ENCODE peak calls at places on chromosomes 5 and 9, in seven cellular contexts. One of them, this sample, is unnamed.

GRCh38 chr5:77568555-77568954 is 70.0 kb downstream of the OTP start:
- DNase-seq in PC-3: no peak
- DNase-seq in heart right ventricle: no peak
- DNase-seq in HAP-1: no peak
- DNase-seq in upper lobe of right lung: no peak
- DNase-seq in cardiac fibroblast: no peak
- DNase-seq in PC-9: no peak
- DNase-seq in this sample: no peak

GRCh38 chr5:151048526-151048925 is 28.1 kb downstream of the GPX3 start:
- DNase-seq in cardiac fibroblast: peak; percentile 39
- DNase-seq in PC-9: no peak
- DNase-seq in heart right ventricle: no peak
- DNase-seq in HAP-1: no peak
- DNase-seq in upper lobe of right lung: no peak
- DNase-seq in PC-3: peak; percentile 50
- DNase-seq in this sample: peak; percentile 26

GRCh38 chr9:21919377-21920362 is 74.5 kb downstream of the CDKN2A start:
- DNase-seq in PC-9: peak; percentile 3
- DNase-seq in PC-3: peak; percentile 65
- DNase-seq in cardiac fibroblast: peak; percentile 82
- DNase-seq in heart right ventricle: no peak
- DNase-seq in HAP-1: no peak
- DNase-seq in upper lobe of right lung: no peak
- DNase-seq in this sample: no peak

GRCh38 chr9:136981588-136982231 is 1.1 kb upstream of the LCNL1 start:
- DNase-seq in heart right ventricle: peak; percentile 78
- DNase-seq in PC-3: no peak
- DNase-seq in upper lobe of right lung: no peak
- DNase-seq in cardiac fibroblast: peak; percentile 13
- DNase-seq in HAP-1: no peak
- DNase-seq in PC-9: no peak
- DNase-seq in this sample: no peak

GRCh38 chr5:14069021-14069420 is 74.1 kb upstream of the TRIO start:
- DNase-seq in PC-9: no peak
- DNase-seq in heart right ventricle: no peak
- DNase-seq in upper lobe of right lung: no peak
- DNase-seq in HAP-1: no peak
- DNase-seq in PC-3: no peak
- DNase-seq in cardiac fibroblast: no peak
- DNase-seq in this sample: no peak

GRCh38 chr5:10461041-10461440 is 19.4 kb downstream of the ROPN1L start:
- DNase-seq in PC-9: no peak
- DNase-seq in HAP-1: no peak
- DNase-seq in upper lobe of right lung: no peak
- DNase-seq in cardiac fibroblast: no peak
- DNase-seq in PC-3: no peak
- DNase-seq in heart right ventricle: no peak
- DNase-seq in this sample: no peak

GRCh38 chr5:143207563-143208364 is 195.7 kb downstream of the NR3C1 start:
- DNase-seq in upper lobe of right lung: no peak
- DNase-seq in cardiac fibroblast: peak; percentile 45
- DNase-seq in heart right ventricle: no peak
- DNase-seq in PC-9: no peak
- DNase-seq in PC-3: no peak
- DNase-seq in HAP-1: no peak
- DNase-seq in this sample: no peak

GRCh38 chr9:463455-464125 is 248.9 kb downstream of the DOCK8 start:
- DNase-seq in HAP-1: no peak
- DNase-seq in PC-3: peak; percentile 55
- DNase-seq in upper lobe of right lung: no peak
- DNase-seq in PC-9: peak; percentile 20
- DNase-seq in heart right ventricle: no peak
- DNase-seq in cardiac fibroblast: no peak
- DNase-seq in this sample: no peak

GRCh38 chr9:121498487-121499176 is 1.0 kb downstream of the GGTA1 start:
- DNase-seq in PC-9: peak; percentile 26
- DNase-seq in cardiac fibroblast: peak; percentile 62
- DNase-seq in upper lobe of right lung: peak; percentile 70
- DNase-seq in PC-3: peak; percentile 21
- DNase-seq in HAP-1: peak; percentile 16
- DNase-seq in heart right ventricle: peak; percentile 43
- DNase-seq in this sample: peak; percentile 37

GRCh38 chr5:142107729-142108431 is 699 bp upstream of the NDFIP1 start:
- DNase-seq in HAP-1: no peak
- DNase-seq in upper lobe of right lung: no peak
- DNase-seq in heart right ventricle: no peak
- DNase-seq in PC-9: no peak
- DNase-seq in PC-3: no peak
- DNase-seq in cardiac fibroblast: no peak
- DNase-seq in this sample: no peak

GRCh38 chr5:168713051-168713450 is 133.9 kb upstream of the PANK3 start:
- DNase-seq in PC-9: no peak
- DNase-seq in heart right ventricle: no peak
- DNase-seq in HAP-1: no peak
- DNase-seq in PC-3: no peak
- DNase-seq in cardiac fibroblast: no peak
- DNase-seq in upper lobe of right lung: no peak
- DNase-seq in this sample: no peak

GRCh38 chr9:103799959-103800358 is 294.1 kb upstream of the SMC2 start:
- DNase-seq in heart right ventricle: no peak
- DNase-seq in cardiac fibroblast: no peak
- DNase-seq in PC-9: no peak
- DNase-seq in PC-3: no peak
- DNase-seq in upper lobe of right lung: no peak
- DNase-seq in HAP-1: no peak
- DNase-seq in this sample: no peak

GRCh38 chr5:170338933-170339779 is 41.6 kb upstream of the LCP2 start:
- DNase-seq in cardiac fibroblast: no peak
- DNase-seq in PC-9: no peak
- DNase-seq in heart right ventricle: no peak
- DNase-seq in PC-3: no peak
- DNase-seq in HAP-1: no peak
- DNase-seq in upper lobe of right lung: no peak
- DNase-seq in this sample: no peak

GRCh38 chr5:149700347-149700746 is 29.8 kb upstream of the PPARGC1B start:
- DNase-seq in PC-9: no peak
- DNase-seq in upper lobe of right lung: no peak
- DNase-seq in PC-3: no peak
- DNase-seq in heart right ventricle: peak; percentile 39
- DNase-seq in HAP-1: no peak
- DNase-seq in cardiac fibroblast: no peak
- DNase-seq in this sample: no peak

GRCh38 chr5:1172670-1173404 is 28.6 kb upstream of the SLC6A19 start:
- DNase-seq in cardiac fibroblast: no peak
- DNase-seq in upper lobe of right lung: no peak
- DNase-seq in heart right ventricle: no peak
- DNase-seq in HAP-1: no peak
- DNase-seq in PC-3: no peak
- DNase-seq in PC-9: no peak
- DNase-seq in this sample: no peak

GRCh38 chr5:147037517-147038205 is 159.1 kb upstream of the PPP2R2B start:
- DNase-seq in heart right ventricle: no peak
- DNase-seq in PC-9: no peak
- DNase-seq in upper lobe of right lung: no peak
- DNase-seq in HAP-1: no peak
- DNase-seq in PC-3: peak; percentile 78
- DNase-seq in cardiac fibroblast: peak; percentile 50
- DNase-seq in this sample: no peak

GRCh38 chr5:168291281-168291960 is at the start of gene WWC1:
- DNase-seq in upper lobe of right lung: peak; percentile 95
- DNase-seq in PC-9: peak; percentile 99
- DNase-seq in PC-3: peak; percentile 91
- DNase-seq in heart right ventricle: peak; percentile 26
- DNase-seq in HAP-1: peak; percentile 75
- DNase-seq in cardiac fibroblast: no peak
- DNase-seq in this sample: peak; percentile 14

GRCh38 chr5:9125852-9126251 is 420.0 kb downstream of the SEMA5A start:
- DNase-seq in heart right ventricle: no peak
- DNase-seq in HAP-1: no peak
- DNase-seq in PC-9: no peak
- DNase-seq in cardiac fibroblast: no peak
- DNase-seq in upper lobe of right lung: no peak
- DNase-seq in PC-3: no peak
- DNase-seq in this sample: no peak

GRCh38 chr9:89542461-89543021 is 44.6 kb upstream of the SEMA4D start:
- DNase-seq in PC-3: no peak
- DNase-seq in cardiac fibroblast: no peak
- DNase-seq in upper lobe of right lung: no peak
- DNase-seq in PC-9: no peak
- DNase-seq in heart right ventricle: no peak
- DNase-seq in HAP-1: no peak
- DNase-seq in this sample: no peak

GRCh38 chr9:35470894-35471293 is 19.0 kb upstream of the RUSC2 start:
- DNase-seq in PC-9: no peak
- DNase-seq in heart right ventricle: no peak
- DNase-seq in upper lobe of right lung: no peak
- DNase-seq in cardiac fibroblast: peak; percentile 97
- DNase-seq in PC-3: peak; percentile 86
- DNase-seq in HAP-1: no peak
- DNase-seq in this sample: no peak
- H3K4me3 ChIP-seq in PC-9: no peak overlapping the region
- H3K4me3 ChIP-seq in heart right ventricle: no peak overlapping the region
- H3K4me3 ChIP-seq in upper lobe of right lung: no peak overlapping the region
- H3K4me3 ChIP-seq in cardiac fibroblast: no peak overlapping the region
- H3K4me3 ChIP-seq in PC-3: peak overlapping the region; percentile 24
- H3K4me3 ChIP-seq in HAP-1: no peak overlapping the region
- H3K4me3 ChIP-seq in this sample: no peak overlapping the region

GRCh38 chr5:95760291-95761191 is 29.4 kb downstream of the RHOBTB3 start:
- DNase-seq in PC-3: peak; percentile 49
- DNase-seq in cardiac fibroblast: peak; percentile 98
- DNase-seq in HAP-1: no peak
- DNase-seq in upper lobe of right lung: no peak
- DNase-seq in PC-9: peak; percentile 6
- DNase-seq in heart right ventricle: no peak
- DNase-seq in this sample: no peak
- H3K4me3 ChIP-seq in PC-3: no peak overlapping the region
- H3K4me3 ChIP-seq in cardiac fibroblast: no peak overlapping the region
- H3K4me3 ChIP-seq in HAP-1: no peak overlapping the region
- H3K4me3 ChIP-seq in upper lobe of right lung: peak overlapping the region; percentile 17
- H3K4me3 ChIP-seq in PC-9: no peak overlapping the region
- H3K4me3 ChIP-seq in heart right ventricle: no peak overlapping the region
- H3K4me3 ChIP-seq in this sample: no peak overlapping the region

GRCh38 chr9:131279196-131279926 is 3.1 kb upstream of the FAM78A start:
- DNase-seq in upper lobe of right lung: no peak
- DNase-seq in heart right ventricle: no peak
- DNase-seq in HAP-1: no peak
- DNase-seq in PC-9: no peak
- DNase-seq in PC-3: no peak
- DNase-seq in cardiac fibroblast: no peak
- DNase-seq in this sample: no peak

GRCh38 chr9:131276891-131277672 is 772 bp upstream of the FAM78A start:
- DNase-seq in HAP-1: no peak
- DNase-seq in cardiac fibroblast: no peak
- DNase-seq in PC-9: no peak
- DNase-seq in heart right ventricle: peak; percentile 61
- DNase-seq in upper lobe of right lung: no peak
- DNase-seq in PC-3: no peak
- DNase-seq in this sample: no peak

GRCh38 chr9:131277673-131278420 is 1.5 kb upstream of the FAM78A start:
- DNase-seq in cardiac fibroblast: peak; percentile 79
- DNase-seq in heart right ventricle: peak; percentile 87
- DNase-seq in upper lobe of right lung: peak; percentile 87
- DNase-seq in PC-9: peak; percentile 46
- DNase-seq in PC-3: peak; percentile 61
- DNase-seq in HAP-1: peak; percentile 92
- DNase-seq in this sample: peak; percentile 93

GRCh38 chr9:131279927-131280530 is 3.7 kb upstream of the FAM78A start:
- DNase-seq in upper lobe of right lung: no peak
- DNase-seq in PC-9: no peak
- DNase-seq in cardiac fibroblast: no peak
- DNase-seq in HAP-1: no peak
- DNase-seq in PC-3: no peak
- DNase-seq in heart right ventricle: no peak
- DNase-seq in this sample: peak; percentile 61

DNA sequence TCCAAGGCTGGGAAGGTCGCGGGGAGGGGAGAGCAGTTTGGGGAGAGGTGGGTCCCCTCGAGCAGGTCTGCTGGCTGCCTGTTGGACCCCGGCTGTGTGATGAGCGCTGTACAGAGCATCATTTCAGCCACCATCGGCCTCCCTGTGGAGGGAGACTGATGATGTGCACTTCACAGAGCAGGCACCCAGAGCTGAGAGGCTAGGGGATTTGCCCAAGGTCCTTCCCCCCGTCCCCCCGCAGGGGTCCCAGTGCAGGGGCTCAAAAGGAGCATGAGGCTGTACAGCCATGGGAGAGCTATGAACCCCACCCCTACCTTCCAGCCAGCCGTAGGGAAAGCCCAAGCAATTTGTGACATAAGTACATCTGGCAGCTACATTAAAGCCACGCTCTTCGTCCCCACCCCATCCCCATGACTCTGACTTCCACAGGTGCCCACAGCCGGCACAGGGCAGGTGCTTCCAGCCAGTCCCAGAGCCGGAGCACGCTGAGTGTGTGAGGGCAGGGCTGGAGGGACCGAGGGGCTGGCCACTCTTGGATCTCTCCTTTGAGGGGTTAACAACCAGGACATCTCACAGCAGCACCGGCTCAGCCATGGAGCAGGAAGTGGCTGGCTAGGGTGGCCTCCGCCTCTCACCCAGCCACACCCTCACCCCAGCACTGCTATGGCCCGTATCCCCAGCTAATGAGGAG is 2.3 kb upstream of the FAM78A start:
- DNase-seq in heart right ventricle: no peak
- DNase-seq in cardiac fibroblast: no peak
- DNase-seq in PC-9: no peak
- DNase-seq in HAP-1: no peak
- DNase-seq in upper lobe of right lung: no peak
- DNase-seq in PC-3: no peak
- DNase-seq in this sample: peak; percentile 56
- H3K4me3 ChIP-seq in heart right ventricle: peak overlapping the region; percentile 92
- H3K4me3 ChIP-seq in cardiac fibroblast: no peak overlapping the region
- H3K4me3 ChIP-seq in PC-9: peak overlapping the region; percentile 45
- H3K4me3 ChIP-seq in HAP-1: peak overlapping the region; percentile 15
- H3K4me3 ChIP-seq in upper lobe of right lung: no peak overlapping the region
- H3K4me3 ChIP-seq in PC-3: no peak overlapping the region
- H3K4me3 ChIP-seq in this sample: peak overlapping the region; percentile 70

DNA sequence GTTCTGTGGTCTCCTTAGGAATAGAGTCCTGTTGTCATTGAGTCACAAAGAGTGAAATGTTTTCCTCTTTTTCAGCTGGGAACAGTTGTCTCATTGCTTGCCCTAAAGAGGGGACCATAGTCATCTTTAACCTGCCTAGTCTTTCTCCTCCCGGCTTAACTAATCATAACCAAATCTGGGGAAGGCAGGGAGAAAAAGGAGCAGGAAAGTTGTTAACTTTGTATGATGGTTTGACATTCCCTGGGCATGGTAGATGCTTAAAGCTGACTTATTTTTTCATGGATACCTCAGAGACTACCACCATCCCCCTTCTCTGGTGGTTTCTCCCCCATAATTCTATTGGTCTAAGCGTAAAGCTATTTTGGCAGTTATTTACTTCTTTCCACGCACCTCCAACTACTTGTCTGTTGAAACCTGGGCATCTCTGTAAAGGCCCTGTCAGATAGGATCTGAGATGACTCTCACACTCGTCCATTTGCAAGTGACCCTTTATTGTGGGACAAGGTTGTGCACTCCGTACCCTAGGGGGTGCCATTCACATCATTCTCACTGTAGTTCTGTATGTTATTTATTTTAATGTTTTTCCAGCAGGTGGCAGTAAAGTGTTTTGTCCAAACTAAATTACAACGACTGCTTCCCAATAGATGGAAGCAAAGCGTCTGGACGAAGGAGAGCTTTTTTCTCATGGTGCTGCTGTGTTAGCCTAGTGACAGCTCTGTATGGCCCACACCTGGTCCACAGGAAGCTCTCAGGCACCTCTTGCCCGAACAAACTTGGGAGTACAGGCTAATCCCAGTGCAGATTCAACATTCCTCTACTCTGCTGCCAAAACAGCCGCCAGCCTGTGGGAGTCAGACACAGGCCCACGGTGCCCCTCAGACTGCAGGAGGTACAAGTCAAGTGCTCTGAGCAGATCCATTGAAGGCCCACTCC is 3.0 kb upstream of the FAM13B start:
- DNase-seq in PC-9: peak; percentile 55
- DNase-seq in HAP-1: peak; percentile 92
- DNase-seq in upper lobe of right lung: no peak
- DNase-seq in PC-3: peak; percentile 80
- DNase-seq in cardiac fibroblast: peak; percentile 93
- DNase-seq in heart right ventricle: no peak
- DNase-seq in this sample: peak; percentile 41
- H3K4me3 ChIP-seq in PC-9: no peak overlapping the region
- H3K4me3 ChIP-seq in HAP-1: no peak overlapping the region
- H3K4me3 ChIP-seq in upper lobe of right lung: no peak overlapping the region
- H3K4me3 ChIP-seq in PC-3: no peak overlapping the region
- H3K4me3 ChIP-seq in cardiac fibroblast: no peak overlapping the region
- H3K4me3 ChIP-seq in heart right ventricle: no peak overlapping the region
- H3K4me3 ChIP-seq in this sample: no peak overlapping the region

This sample was measured in psoas muscle.